ENCODE peak calls at places on chromosomes 3 and 15, in four cellular contexts. A is upper lobe of right lung, T is pancreas, D is small intestine. V is an unnamed sample. For H3K36me3, the result is how much of the 10 kb centered on the place peaks cover.

GRCh38 chr3:159773706-159774105 is 214.9 kb upstream of the IL12A start:
- DNase-seq in D (no peak), A (no peak), T (no peak), V (no peak)

GRCh38 chr15:40470423-40471104 is at the start of gene CHST14:
- DNase-seq in A (peak), T (peak), D (peak), V (no peak)

GRCh38 chr15:91254766-91255165 is 154.7 kb downstream of the SV2B start:
- DNase-seq in D (no peak), T (no peak), A (no peak), V (no peak)

GRCh38 chr3:197083486-197083885 is 53.9 kb upstream of the MELTF start:
- DNase-seq in D (no peak), A (no peak), T (no peak), V (no peak)

GRCh38 chr3:120982608-120983320 is 74.8 kb downstream of the STXBP5L start:
- DNase-seq in D (no peak), A (no peak), T (no peak), V (no peak)

GRCh38 chr3:150639262-150639661 is 36.1 kb downstream of the SELENOT start:
- DNase-seq in T (no peak), A (no peak), D (peak), V (no peak)

GRCh38 chr15:38438031-38438986 is 15.6 kb upstream of the FAM98B start:
- DNase-seq in A (no peak), D (no peak), T (no peak), V (no peak)

GRCh38 chr3:52860424-52860768 is 25.6 kb upstream of the MUSTN1 start:
- DNase-seq in T (no peak), D (no peak), A (no peak), V (no peak)

GRCh38 chr15:93987068-93987467 is 244.3 kb upstream of the MCTP2 start:
- DNase-seq in T (no peak), D (peak), A (no peak), V (no peak)

GRCh38 chr3:169303660-169304059 is 359.9 kb downstream of the MECOM start:
- DNase-seq in A (no peak), T (no peak), D (no peak), V (no peak)

DNA sequence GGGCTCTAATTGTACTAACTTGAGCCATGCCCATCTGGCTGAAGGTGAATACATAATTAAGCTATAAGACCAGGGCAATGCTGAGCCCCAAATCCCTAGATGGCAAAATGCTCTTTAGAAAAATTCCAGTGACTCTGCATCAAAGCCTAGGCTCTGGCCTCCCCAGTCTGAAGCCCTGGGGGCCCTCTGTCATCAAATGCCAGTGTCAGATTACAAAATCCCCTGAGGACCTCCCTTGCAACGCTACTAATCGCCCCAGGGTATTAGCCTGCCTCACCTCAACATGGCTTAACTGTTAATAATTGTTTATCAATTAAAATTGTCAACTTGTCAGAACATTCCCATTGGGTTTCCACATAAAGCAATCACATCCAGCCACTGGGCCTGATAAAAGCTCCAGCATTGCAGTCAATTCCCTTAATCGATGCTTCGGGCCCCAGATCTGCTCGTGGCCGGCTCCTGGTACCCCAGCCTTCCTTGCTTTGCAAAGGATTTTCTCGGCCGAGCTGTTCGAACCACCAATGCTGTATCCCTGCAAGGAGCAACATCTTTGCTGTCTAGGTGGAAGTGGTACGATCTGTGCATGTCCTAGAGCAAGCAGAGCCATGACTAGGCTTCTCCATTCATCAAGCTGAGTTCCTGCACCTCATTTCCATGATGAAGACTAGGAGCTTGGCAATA is 151.7 kb downstream of the MEGF11 start:
- DNase-seq in D (no peak), T (no peak), A (peak), V (no peak)
- H3K36me3 ChIP-seq in D (under half), T (under half), A (under half), V (under half)

GRCh38 chr3:47611577-47611976 is 32.9 kb upstream of the CSPG5 start:
- DNase-seq in T (no peak), A (no peak), D (no peak), V (no peak)
- H3K36me3 ChIP-seq in T (under half), A (under half), D (under half), V (under half)

GRCh38 chr3:187062526-187063177 is 76.6 kb downstream of the RPL39L start:
- DNase-seq in D (no peak), T (no peak), A (no peak), V (no peak)
- H3K36me3 ChIP-seq in D (under half), T (under half), A (under half), V (under half)

GRCh38 chr3:66406841-66407240 is 94.0 kb downstream of the LRIG1 start:
- DNase-seq in A (no peak), T (no peak), D (no peak), V (no peak)

GRCh38 chr3:66405701-66406091 is 95.1 kb downstream of the LRIG1 start:
- DNase-seq in D (no peak), T (no peak), A (no peak), V (no peak)

GRCh38 chr3:66406186-66406585 is 94.6 kb downstream of the LRIG1 start:
- DNase-seq in A (no peak), D (no peak), T (no peak), V (no peak)

GRCh38 chr3:66408458-66408857 is 92.4 kb downstream of the LRIG1 start:
- DNase-seq in A (no peak), D (no peak), T (no peak), V (no peak)

GRCh38 chr3:66407281-66408218 is 93.3 kb downstream of the LRIG1 start:
- DNase-seq in D (peak), A (peak), T (peak), V (no peak)
- H3K36me3 ChIP-seq in D (under half), A (half or more), T (under half), V (under half)

GRCh38 chr15:77040673-77041072 is 30.2 kb downstream of the TSPAN3 start:
- DNase-seq in T (no peak), D (no peak), A (no peak), V (peak)
- H3K36me3 ChIP-seq in T (under half), D (under half), A (under half), V (under half)

GRCh38 chr15:75065851-75066509 is 42.6 kb downstream of the PPCDC start:
- DNase-seq in D (no peak), A (peak), T (no peak), V (no peak)
- H3K36me3 ChIP-seq in D (under half), A (under half), T (under half), V (under half)

DNA sequence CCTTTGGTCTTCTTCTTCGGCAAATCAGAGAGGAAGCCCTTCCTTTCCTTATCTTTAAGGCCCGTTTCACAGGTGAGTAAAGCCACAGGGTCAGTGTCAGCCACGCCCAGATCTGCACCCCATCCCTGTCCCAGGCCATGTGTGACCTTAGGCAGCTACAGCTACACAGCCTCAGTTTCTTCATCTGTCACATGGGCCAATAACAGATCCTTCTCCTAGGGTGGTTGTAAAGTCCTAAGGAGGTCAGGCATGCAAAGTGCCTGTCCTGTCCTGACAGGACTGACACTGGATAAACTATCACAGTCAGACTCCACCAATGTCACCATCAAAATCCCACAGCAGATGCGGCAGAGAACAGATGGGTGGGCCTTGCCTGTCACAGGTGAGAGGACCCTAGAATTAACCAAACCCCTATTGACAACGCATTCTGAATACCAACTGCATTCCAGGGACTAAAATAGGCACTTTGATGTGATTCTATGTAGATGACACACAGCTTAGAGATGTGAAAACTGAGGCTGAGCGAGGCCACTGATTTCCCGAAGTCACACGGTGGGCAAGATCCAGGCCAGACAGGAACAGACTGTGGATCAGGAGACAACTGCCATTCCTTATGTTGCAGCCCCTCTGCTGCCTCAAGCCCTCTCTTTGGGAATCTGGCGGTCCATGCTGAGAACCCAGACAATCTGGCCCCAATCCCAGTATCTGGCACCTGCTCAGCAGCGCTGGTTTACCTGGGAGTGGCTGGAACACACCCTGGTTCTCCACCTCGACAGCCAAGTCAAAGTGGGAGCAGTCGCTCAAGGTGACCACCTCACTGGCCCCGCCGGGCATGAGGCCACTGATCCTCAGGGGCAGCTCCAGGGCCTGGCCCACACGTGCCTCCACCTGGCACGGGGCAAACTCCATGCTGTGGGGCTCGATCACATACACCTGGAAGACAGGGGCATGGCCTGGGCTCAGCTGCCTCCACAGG is 48.7 kb downstream of the NUP210 start:
- DNase-seq in A (no peak), T (no peak), D (peak), V (no peak)
- H3K36me3 ChIP-seq in A (under half), T (under half), D (under half), V (under half)